ENCODE peak calls at places on chromosomes 2 and 18, in eight cellular contexts. D is tibial nerve, M is COLO829, G is WTC11, U is SW 1271, F is amniotic epithelial cell, W is HuH-7, Y is NCI-H510A. O is an unnamed sample.

GRCh38 chr2:60554649-60555065 is 1.2 kb upstream of the BCL11A start:
- DNase-seq in D (no peak), M (no peak), G (peak; percentile 46), U (peak; percentile 56), F (no peak), W (no peak), Y (no peak), O (no peak)

GRCh38 chr2:178084273-178084672 is 11.7 kb upstream of the PDE11A start:
- DNase-seq in D (no peak), M (no peak), G (no peak), U (no peak), F (peak; percentile 54), W (no peak), Y (no peak), O (no peak)

GRCh38 chr2:60745761-60746160 is 10.3 kb upstream of the PAPOLG start:
- DNase-seq in D (no peak), M (no peak), G (no peak), U (no peak), F (no peak), W (no peak), Y (no peak), O (no peak)

GRCh38 chr2:120133572-120134244 is 89.5 kb downstream of the TMEM185B start:
- DNase-seq in D (no peak), M (no peak), G (no peak), U (no peak), F (peak; percentile 76), W (no peak), Y (no peak), O (no peak)

GRCh38 chr2:15760232-15760890 is 168.7 kb downstream of the DDX1 start:
- DNase-seq in D (no peak), M (no peak), G (no peak), U (no peak), F (no peak), W (no peak), Y (no peak), O (no peak)

GRCh38 chr2:101779190-101779589 is 81.7 kb downstream of the MAP4K4 start:
- DNase-seq in D (no peak), M (no peak), G (no peak), U (no peak), F (no peak), W (no peak), Y (no peak), O (no peak)

GRCh38 chr2:190678444-190679162 is 29.7 kb downstream of the NAB1 start:
- DNase-seq in D (no peak), M (peak; percentile 35), G (no peak), U (no peak), F (peak; percentile 91), W (no peak), Y (no peak), O (peak; percentile 14)

GRCh38 chr2:55283083-55283482 is 14.1 kb upstream of the MTIF2 start:
- DNase-seq in D (no peak), M (no peak), G (no peak), U (no peak), F (no peak), W (no peak), Y (no peak), O (no peak)

GRCh38 chr2:138180691-138181386 is 216.6 kb downstream of the HNMT start:
- DNase-seq in D (no peak), M (no peak), G (no peak), U (no peak), F (no peak), W (peak; percentile 15), Y (no peak), O (no peak)

GRCh38 chr2:166158546-166158945 is 30.7 kb upstream of the SCN1A start:
- DNase-seq in D (no peak), M (no peak), G (no peak), U (no peak), F (no peak), W (no peak), Y (no peak), O (no peak)

GRCh38 chr18:34576622-34577021 is 133.5 kb upstream of the DTNA start:
- DNase-seq in D (no peak), M (peak; percentile 8), G (no peak), U (no peak), F (no peak), W (no peak), Y (no peak), O (no peak)